ENCODE peak calls at places on chromosomes 13 and 19, in seven cellular contexts. F is pancreas, M is astrocyte of the cerebellum, R is tibial nerve, D is GM12864, B is aorta, T is lung. Z is an unnamed sample.

GRCh38 chr19:55484571-55485438 is at the start of gene NAT14:
- DNase-seq in F (peak), M (no peak), R (no peak), D (no peak), B (peak), T (no peak), Z (no peak)

GRCh38 chr13:45331123-45331619 is 9.8 kb downstream of the TPT1 start:
- DNase-seq in F (no peak), M (no peak), R (no peak), D (no peak), B (no peak), T (no peak), Z (no peak)

GRCh38 chr19:16899566-16900075 is 10.8 kb downstream of the F2RL3 start:
- DNase-seq in F (no peak), M (no peak), R (no peak), D (no peak), B (no peak), T (no peak), Z (peak)

GRCh38 chr19:5809053-5809452 is 4.2 kb downstream of the NRTN start:
- DNase-seq in F (no peak), M (no peak), R (no peak), D (no peak), B (no peak), T (peak), Z (peak)

GRCh38 chr19:47390533-47391488 is 28.5 kb downstream of the MEIS3 start:
- DNase-seq in F (no peak), M (no peak), R (no peak), D (no peak), B (no peak), T (no peak), Z (no peak)

GRCh38 chr19:48878219-48879024 is 6.2 kb downstream of the PPP1R15A start:
- DNase-seq in F (no peak), M (no peak), R (no peak), D (no peak), B (peak), T (no peak), Z (peak)

GRCh38 chr13:43567608-43568007 is 219.2 kb downstream of the ENOX1 start:
- DNase-seq in F (no peak), M (no peak), R (no peak), D (no peak), B (no peak), T (no peak), Z (peak)

GRCh38 chr19:58274771-58275199 is 4.0 kb upstream of the ZNF8 start:
- DNase-seq in F (no peak), M (no peak), R (no peak), D (no peak), B (no peak), T (no peak), Z (peak)

GRCh38 chr19:48798937-48799336 is 11.9 kb downstream of the BCAT2 start:
- DNase-seq in F (no peak), M (no peak), R (no peak), D (no peak), B (no peak), T (no peak), Z (peak)

GRCh38 chr13:23323946-23324709 is 109.4 kb downstream of the SACS start:
- DNase-seq in F (no peak), M (no peak), R (no peak), D (no peak), B (no peak), T (no peak), Z (peak)

GRCh38 chr13:23320926-23321533 is 112.5 kb downstream of the SACS start:
- DNase-seq in F (no peak), M (no peak), R (no peak), D (no peak), B (no peak), T (no peak), Z (no peak)

GRCh38 chr13:23319915-23320224 is 113.6 kb downstream of the SACS start:
- DNase-seq in F (no peak), M (no peak), R (no peak), D (no peak), B (no peak), T (no peak), Z (no peak)

GRCh38 chr13:23322353-23323336 is 110.9 kb downstream of the SACS start:
- DNase-seq in F (no peak), M (no peak), R (no peak), D (no peak), B (no peak), T (no peak), Z (peak)

GRCh38 chr13:23321534-23322241 is 111.8 kb downstream of the SACS start:
- DNase-seq in F (no peak), M (peak), R (peak), D (no peak), B (peak), T (no peak), Z (peak)
- H3K4me3 ChIP-seq in F (no peak), M (peak), R (no peak), D (peak), B (no peak), T (no peak), Z (no peak)

DNA sequence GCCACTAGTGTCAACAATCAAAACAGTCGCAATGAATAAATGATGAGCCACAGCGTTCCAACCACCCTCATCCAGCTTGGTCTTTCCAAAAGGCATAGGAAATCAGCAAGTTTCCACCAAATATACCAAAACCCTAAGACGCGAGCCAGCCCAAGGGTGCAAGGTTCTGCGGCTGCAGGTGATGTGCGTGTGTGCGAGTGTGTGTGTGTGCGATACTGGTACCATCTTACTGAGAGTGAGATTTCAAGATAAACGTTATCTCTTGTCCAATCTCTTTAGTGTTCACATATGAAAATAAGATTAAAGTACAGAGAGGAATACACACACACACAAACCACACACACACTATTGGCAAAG is 895 bp upstream of the TRPC4 start:
- DNase-seq in F (no peak), M (no peak), R (no peak), D (no peak), B (no peak), T (no peak), Z (no peak)
- H3K4me3 ChIP-seq in F (no peak), M (peak), R (peak), D (no peak), B (peak), T (no peak), Z (no peak)

GRCh38 chr19:33304760-33305647 is 2.7 kb upstream of the CEBPA start:
- DNase-seq in F (no peak), M (no peak), R (no peak), D (no peak), B (no peak), T (peak), Z (no peak)
- H3K4me3 ChIP-seq in F (no peak), M (no peak), R (no peak), D (no peak), B (no peak), T (no peak), Z (no peak)

DNA sequence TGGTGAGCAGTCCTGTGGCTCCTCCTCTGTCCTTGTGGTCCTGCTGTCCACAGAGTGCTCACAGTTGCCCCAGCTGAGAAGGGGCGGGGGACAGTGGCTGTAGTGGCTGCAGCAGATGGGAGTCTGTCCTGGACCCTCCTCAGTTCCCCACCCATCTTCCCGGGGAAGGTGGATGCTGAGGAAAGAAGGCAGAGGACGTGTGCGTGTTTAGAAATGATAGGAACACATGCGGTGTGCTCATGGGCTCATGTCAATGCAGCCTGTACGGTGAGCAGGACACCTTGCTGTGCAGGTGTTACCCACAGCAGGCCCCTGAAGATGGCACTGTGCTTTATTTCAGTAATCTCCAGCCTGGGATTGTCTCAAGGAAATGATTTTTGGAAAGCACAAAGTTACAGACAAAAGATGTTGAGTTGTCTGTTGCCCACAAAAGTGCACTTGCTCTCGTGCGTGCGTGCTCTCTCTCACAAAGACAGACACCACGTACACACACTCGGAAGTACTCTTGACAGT is 49.2 kb upstream of the TEX29 start:
- DNase-seq in F (no peak), M (no peak), R (no peak), D (no peak), B (no peak), T (peak), Z (no peak)
- H3K4me3 ChIP-seq in F (no peak), M (no peak), R (no peak), D (no peak), B (no peak), T (no peak), Z (no peak)

GRCh38 chr13:106709509-106709908 is 141.6 kb upstream of the ARGLU1 start:
- DNase-seq in F (no peak), M (peak), R (peak), D (no peak), B (no peak), T (no peak), Z (no peak)

GRCh38 chr13:106714271-106714670 is 146.3 kb upstream of the ARGLU1 start:
- DNase-seq in F (no peak), M (no peak), R (no peak), D (no peak), B (no peak), T (no peak), Z (peak)

GRCh38 chr13:106710267-106710666 is 142.3 kb upstream of the ARGLU1 start:
- DNase-seq in F (no peak), M (peak), R (no peak), D (no peak), B (no peak), T (no peak), Z (no peak)
- H3K4me3 ChIP-seq in F (no peak), M (no peak), R (peak), D (no peak), B (peak), T (no peak), Z (no peak)

GRCh38 chr13:76053181-76053580 is 417.1 kb downstream of the LMO7 start:
- DNase-seq in F (no peak), M (no peak), R (no peak), D (no peak), B (no peak), T (no peak), Z (peak)

GRCh38 chr13:76043882-76044281 is 407.8 kb downstream of the LMO7 start:
- DNase-seq in F (no peak), M (no peak), R (no peak), D (no peak), B (no peak), T (no peak), Z (peak)

GRCh38 chr13:76048126-76048525 is 412.0 kb downstream of the LMO7 start:
- DNase-seq in F (no peak), M (no peak), R (no peak), D (no peak), B (no peak), T (no peak), Z (no peak)

GRCh38 chr13:76048675-76049396 is 412.7 kb downstream of the LMO7 start:
- DNase-seq in F (no peak), M (no peak), R (no peak), D (no peak), B (no peak), T (no peak), Z (no peak)

DNA sequence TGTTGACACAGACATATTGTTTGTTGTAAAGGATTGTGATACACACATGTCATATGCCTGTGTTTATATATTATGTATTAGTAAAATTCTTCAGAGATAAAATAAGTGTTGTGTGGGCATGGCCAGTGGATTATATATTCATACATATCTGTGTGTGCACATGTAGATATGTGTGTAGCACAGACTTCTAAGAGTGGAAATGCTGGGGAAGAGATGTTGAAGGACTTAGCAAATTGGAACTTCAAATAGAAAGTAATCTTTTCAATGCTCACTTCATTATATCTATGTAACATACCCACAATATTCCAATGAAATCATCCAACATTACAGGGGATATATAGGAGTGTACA is 413.2 kb downstream of the LMO7 start:
- DNase-seq in F (no peak), M (no peak), R (no peak), D (no peak), B (no peak), T (no peak), Z (no peak)
- H3K4me3 ChIP-seq in F (no peak), M (no peak), R (no peak), D (no peak), B (no peak), T (no peak), Z (no peak)

GRCh38 chr19:39307233-39307821 is 11.1 kb downstream of the IFNL1 start:
- DNase-seq in F (no peak), M (no peak), R (no peak), D (no peak), B (peak), T (peak), Z (no peak)
- H3K4me3 ChIP-seq in F (peak), M (no peak), R (no peak), D (no peak), B (no peak), T (no peak), Z (peak)

GRCh38 chr13:95192998-95193397 is 108.3 kb downstream of the ABCC4 start:
- DNase-seq in F (no peak), M (no peak), R (no peak), D (no peak), B (no peak), T (no peak), Z (no peak)

GRCh38 chr13:95197548-95197947 is 103.7 kb downstream of the ABCC4 start:
- DNase-seq in F (no peak), M (no peak), R (no peak), D (no peak), B (no peak), T (no peak), Z (no peak)

GRCh38 chr13:95191821-95192220 is 109.4 kb downstream of the ABCC4 start:
- DNase-seq in F (peak), M (peak), R (peak), D (peak), B (peak), T (peak), Z (peak)

GRCh38 chr13:95195146-95195545 is 106.1 kb downstream of the ABCC4 start:
- DNase-seq in F (no peak), M (no peak), R (no peak), D (no peak), B (no peak), T (no peak), Z (no peak)

GRCh38 chr13:95193509-95194230 is 107.6 kb downstream of the ABCC4 start:
- DNase-seq in F (no peak), M (no peak), R (no peak), D (no peak), B (no peak), T (no peak), Z (no peak)
- H3K4me3 ChIP-seq in F (no peak), M (no peak), R (no peak), D (no peak), B (no peak), T (no peak), Z (no peak)

DNA sequence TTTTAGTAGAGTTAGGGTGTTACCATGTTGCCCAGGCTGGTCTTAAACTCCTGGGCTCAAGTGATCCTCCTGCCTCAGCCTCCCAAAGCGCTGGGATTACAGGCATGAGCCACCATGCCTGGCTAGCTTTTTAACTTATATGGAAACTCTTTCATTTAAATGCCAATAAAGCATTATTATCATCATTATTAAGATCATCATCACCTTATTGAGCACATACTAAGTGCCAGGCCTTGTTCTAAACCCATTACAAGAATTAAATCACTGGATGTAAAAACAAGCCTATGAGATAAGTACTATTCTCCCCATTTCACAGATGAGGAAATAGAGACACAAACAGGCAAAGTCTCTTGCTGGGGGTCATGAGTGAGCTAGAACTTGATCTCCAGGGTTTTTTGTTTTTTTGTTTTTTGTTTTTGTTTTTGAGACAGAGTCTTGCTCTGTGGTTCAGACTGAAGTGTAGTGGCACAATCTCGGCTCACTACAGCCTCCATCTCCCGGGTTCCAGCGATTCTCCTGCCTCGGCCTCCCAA is 1.3 kb downstream of the GMFG start:
- DNase-seq in F (no peak), M (no peak), R (no peak), D (no peak), B (no peak), T (no peak), Z (no peak)
- H3K4me3 ChIP-seq in F (no peak), M (no peak), R (no peak), D (peak), B (no peak), T (no peak), Z (no peak)

Z was measured in bronchial epithelial cell.